ENCODE peak calls at places on chromosomes 2 and 18, in eight cellular contexts. S is GM12865; E is omental fat pad; J is heart right ventricle; Z is left ventricle myocardium inferior; R is CD8-positive, alpha-beta T cell; O is fibroblast of mammary gland; W is mucosa of descending colon. T is an unnamed sample.

GRCh38 chr18:6886931-6887330 is 157.4 kb downstream of the ARHGAP28 start:
- DNase-seq in S (no peak), E (no peak), J (no peak), Z (no peak), R (no peak), O (no peak), W (no peak), T (no peak)

GRCh38 chr2:241116606-241117560 is 14.8 kb upstream of the MTERF4 start:
- DNase-seq in S (no peak), E (no peak), J (no peak), Z (no peak), R (no peak), O (no peak), W (no peak), T (no peak)

GRCh38 chr2:170350929-170351826 is 173.2 kb downstream of the MYO3B start:
- DNase-seq in S (no peak), E (no peak), J (no peak), Z (no peak), R (no peak), O (no peak), W (no peak), T (no peak)

GRCh38 chr2:119859528-119859927 is 99.8 kb downstream of the PTPN4 start:
- DNase-seq in S (no peak), E (no peak), J (no peak), Z (no peak), R (no peak), O (no peak), W (no peak), T (no peak)

GRCh38 chr2:132677661-132678060 is 7.7 kb upstream of the LYPD1 start:
- DNase-seq in S (no peak), E (no peak), J (no peak), Z (no peak), R (no peak), O (no peak), W (no peak), T (no peak)

GRCh38 chr2:11343626-11344341 is 652 bp downstream of the ROCK2 start:
- DNase-seq in S (peak), E (no peak), J (peak), Z (peak), R (peak), O (peak), W (peak), T (peak)

GRCh38 chr2:216632952-216633615 is at the start of gene IGFBP2:
- DNase-seq in S (no peak), E (no peak), J (peak), Z (peak), R (no peak), O (no peak), W (peak), T (peak)

GRCh38 chr2:242034996-242035814 is 165.7 kb downstream of the RTP5 start:
- DNase-seq in S (no peak), E (no peak), J (no peak), Z (no peak), R (no peak), O (no peak), W (no peak), T (no peak)

GRCh38 chr2:174692256-174692830 is 71.9 kb downstream of the CHRNA1 start:
- DNase-seq in S (no peak), E (no peak), J (no peak), Z (no peak), R (no peak), O (peak), W (no peak), T (no peak)

GRCh38 chr2:15950088-15950952 is 10.0 kb downstream of the MYCN start:
- DNase-seq in S (no peak), E (no peak), J (no peak), Z (no peak), R (no peak), O (no peak), W (no peak), T (no peak)

GRCh38 chr2:124804014-124804940 is 779.2 kb downstream of the CNTNAP5 start:
- DNase-seq in S (peak), E (no peak), J (no peak), Z (no peak), R (no peak), O (peak), W (peak), T (no peak)

GRCh38 chr18:31206787-31207381 is 44.2 kb upstream of the DSC1 start:
- DNase-seq in S (peak), E (no peak), J (peak), Z (peak), R (no peak), O (peak), W (peak), T (no peak)

GRCh38 chr2:133333189-133333588 is 235.1 kb downstream of the NCKAP5 start:
- DNase-seq in S (no peak), E (no peak), J (no peak), Z (no peak), R (no peak), O (no peak), W (no peak), T (no peak)

GRCh38 chr2:171141320-171141719 is 19.4 kb downstream of the TLK1 start:
- DNase-seq in S (no peak), E (no peak), J (no peak), Z (no peak), R (no peak), O (peak), W (no peak), T (no peak)

GRCh38 chr2:28751956-28752607 is 452 bp downstream of the PPP1CB start:
- DNase-seq in S (peak), E (peak), J (no peak), Z (peak), R (peak), O (no peak), W (no peak), T (no peak)

GRCh38 chr2:191178066-191178701 is 27.4 kb upstream of the STAT4 start:
- DNase-seq in S (no peak), E (no peak), J (no peak), Z (no peak), R (no peak), O (no peak), W (no peak), T (no peak)

GRCh38 chr2:178829299-178829698 is 22.1 kb upstream of the TTN start:
- DNase-seq in S (no peak), E (no peak), J (no peak), Z (no peak), R (no peak), O (peak), W (no peak), T (no peak)

GRCh38 chr2:18901255-18901654 is 311.9 kb upstream of the NT5C1B start:
- DNase-seq in S (no peak), E (no peak), J (no peak), Z (no peak), R (no peak), O (no peak), W (no peak), T (no peak)

GRCh38 chr2:127589358-127589757 is 53.9 kb downstream of the MYO7B start:
- DNase-seq in S (no peak), E (no peak), J (no peak), Z (no peak), R (no peak), O (no peak), W (no peak), T (no peak)

GRCh38 chr2:225764346-225764745 is 364.8 kb downstream of the NYAP2 start:
- DNase-seq in S (no peak), E (no peak), J (no peak), Z (no peak), R (no peak), O (peak), W (no peak), T (no peak)

GRCh38 chr2:35428548-35428947 is 927.0 kb upstream of the CRIM1 start:
- DNase-seq in S (peak), E (no peak), J (peak), Z (no peak), R (no peak), O (peak), W (peak), T (peak)

GRCh38 chr2:37201766-37202165 is 5.5 kb downstream of the CEBPZOS start:
- DNase-seq in S (no peak), E (no peak), J (no peak), Z (no peak), R (peak), O (peak), W (no peak), T (no peak)

GRCh38 chr18:79488311-79489047 is 92.7 kb downstream of the NFATC1 start:
- DNase-seq in S (no peak), E (no peak), J (no peak), Z (peak), R (no peak), O (no peak), W (peak), T (no peak)

GRCh38 chr2:46939596-46940359 is 24.2 kb upstream of the MCFD2 start:
- DNase-seq in S (no peak), E (no peak), J (no peak), Z (no peak), R (no peak), O (no peak), W (no peak), T (no peak)

GRCh38 chr2:240913810-240914644 is 7.9 kb downstream of the CROCC2 start:
- DNase-seq in S (peak), E (peak), J (peak), Z (peak), R (peak), O (peak), W (peak), T (peak)

GRCh38 chr2:94875064-94875819 is 4.0 kb downstream of the TEKT4 start:
- DNase-seq in S (no peak), E (no peak), J (no peak), Z (peak), R (no peak), O (no peak), W (no peak), T (peak)

GRCh38 chr18:67583621-67584020 is 67.1 kb upstream of the DSEL start:
- DNase-seq in S (no peak), E (no peak), J (no peak), Z (no peak), R (no peak), O (no peak), W (no peak), T (no peak)

GRCh38 chr18:24076950-24077349 is 61.9 kb upstream of the CABYR start:
- DNase-seq in S (no peak), E (no peak), J (no peak), Z (no peak), R (no peak), O (no peak), W (no peak), T (peak)

GRCh38 chr2:196959750-196960392 is 33.4 kb upstream of the PGAP1 start:
- DNase-seq in S (no peak), E (no peak), J (no peak), Z (no peak), R (no peak), O (peak), W (no peak), T (no peak)

GRCh38 chr2:132950986-132951385 is 281.0 kb upstream of the LYPD1 start:
- DNase-seq in S (peak), E (no peak), J (no peak), Z (no peak), R (no peak), O (no peak), W (no peak), T (peak)

GRCh38 chr2:120344991-120345975 is 653 bp upstream of the INHBB start:
- DNase-seq in S (peak), E (no peak), J (no peak), Z (no peak), R (no peak), O (no peak), W (no peak), T (peak)

GRCh38 chr2:37625781-37626548 is 45.5 kb downstream of the CDC42EP3 start:
- DNase-seq in S (peak), E (no peak), J (no peak), Z (no peak), R (peak), O (no peak), W (no peak), T (no peak)

GRCh38 chr2:128237911-128238697 is 80.6 kb downstream of the HS6ST1 start:
- DNase-seq in S (no peak), E (no peak), J (no peak), Z (no peak), R (no peak), O (no peak), W (no peak), T (no peak)

GRCh38 chr2:162581931-162582330 is 238.0 kb downstream of the GCA start:
- DNase-seq in S (no peak), E (no peak), J (no peak), Z (no peak), R (no peak), O (no peak), W (no peak), T (no peak)

GRCh38 chr18:50396005-50396404 is 21.2 kb downstream of the SKA1 start:
- DNase-seq in S (no peak), E (no peak), J (no peak), Z (no peak), R (no peak), O (no peak), W (no peak), T (no peak)

GRCh38 chr2:134432438-134432883 is 178.6 kb downstream of the MGAT5 start:
- DNase-seq in S (no peak), E (no peak), J (no peak), Z (no peak), R (no peak), O (no peak), W (no peak), T (no peak)

GRCh38 chr2:217707116-217707742 is 295.6 kb downstream of the TNS1 start:
- DNase-seq in S (no peak), E (no peak), J (peak), Z (no peak), R (no peak), O (peak), W (no peak), T (no peak)

GRCh38 chr18:69400976-69401474 is 337 bp downstream of the DOK6 start:
- DNase-seq in S (no peak), E (no peak), J (peak), Z (peak), R (no peak), O (peak), W (peak), T (peak)

GRCh38 chr2:231926180-231926741 is at the start of gene NPPC:
- DNase-seq in S (peak), E (no peak), J (peak), Z (peak), R (peak), O (peak), W (peak), T (peak)
- TF ChIP-seq CTCF in S (peak), E (no peak), J (peak), Z (peak), R (no peak), O (no peak), W (no peak), T (peak)

GRCh38 chr18:48675330-48675761 is 136.5 kb downstream of the CTIF start:
- DNase-seq in S (peak), E (peak), J (peak), Z (peak), R (peak), O (peak), W (peak), T (peak)
- TF ChIP-seq CTCF in S (peak), E (peak), J (peak), Z (peak), R (peak), O (peak), W (peak), T (peak)

GRCh38 chr2:9779572-9780264 is 63.6 kb upstream of the TAF1B start:
- DNase-seq in S (peak), E (no peak), J (no peak), Z (no peak), R (peak), O (no peak), W (no peak), T (no peak)

GRCh38 chr2:9775999-9776685 is 67.1 kb upstream of the TAF1B start:
- DNase-seq in S (no peak), E (no peak), J (no peak), Z (no peak), R (no peak), O (no peak), W (no peak), T (no peak)

GRCh38 chr2:9777081-9777480 is 66.2 kb upstream of the TAF1B start:
- DNase-seq in S (no peak), E (no peak), J (no peak), Z (no peak), R (no peak), O (no peak), W (no peak), T (no peak)

GRCh38 chr2:9778471-9779402 is 64.5 kb upstream of the TAF1B start:
- DNase-seq in S (no peak), E (no peak), J (no peak), Z (no peak), R (no peak), O (no peak), W (no peak), T (no peak)

DNA sequence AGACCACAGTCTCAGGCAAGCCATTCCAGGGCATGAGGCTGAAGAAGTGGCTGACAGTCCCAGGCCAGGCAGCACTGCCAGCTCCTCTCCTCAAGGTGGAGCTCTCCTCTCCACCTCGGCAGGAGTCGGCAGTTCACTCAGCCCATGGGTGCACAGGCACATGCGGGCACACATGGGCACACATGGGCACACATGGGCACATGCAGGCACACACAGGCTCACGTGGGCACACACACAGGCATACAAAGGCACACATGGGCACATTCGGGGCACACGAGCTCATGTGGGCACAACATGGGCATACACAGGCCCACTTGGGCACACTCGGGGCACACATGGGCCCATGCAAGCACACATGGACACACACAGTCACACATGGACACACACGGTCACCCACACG is 65.3 kb upstream of the TAF1B start:
- DNase-seq in S (no peak), E (no peak), J (no peak), Z (no peak), R (no peak), O (no peak), W (peak), T (peak)
- TF ChIP-seq CTCF in S (peak), E (no peak), J (peak), Z (peak), R (no peak), O (peak), W (peak), T (peak)

DNA sequence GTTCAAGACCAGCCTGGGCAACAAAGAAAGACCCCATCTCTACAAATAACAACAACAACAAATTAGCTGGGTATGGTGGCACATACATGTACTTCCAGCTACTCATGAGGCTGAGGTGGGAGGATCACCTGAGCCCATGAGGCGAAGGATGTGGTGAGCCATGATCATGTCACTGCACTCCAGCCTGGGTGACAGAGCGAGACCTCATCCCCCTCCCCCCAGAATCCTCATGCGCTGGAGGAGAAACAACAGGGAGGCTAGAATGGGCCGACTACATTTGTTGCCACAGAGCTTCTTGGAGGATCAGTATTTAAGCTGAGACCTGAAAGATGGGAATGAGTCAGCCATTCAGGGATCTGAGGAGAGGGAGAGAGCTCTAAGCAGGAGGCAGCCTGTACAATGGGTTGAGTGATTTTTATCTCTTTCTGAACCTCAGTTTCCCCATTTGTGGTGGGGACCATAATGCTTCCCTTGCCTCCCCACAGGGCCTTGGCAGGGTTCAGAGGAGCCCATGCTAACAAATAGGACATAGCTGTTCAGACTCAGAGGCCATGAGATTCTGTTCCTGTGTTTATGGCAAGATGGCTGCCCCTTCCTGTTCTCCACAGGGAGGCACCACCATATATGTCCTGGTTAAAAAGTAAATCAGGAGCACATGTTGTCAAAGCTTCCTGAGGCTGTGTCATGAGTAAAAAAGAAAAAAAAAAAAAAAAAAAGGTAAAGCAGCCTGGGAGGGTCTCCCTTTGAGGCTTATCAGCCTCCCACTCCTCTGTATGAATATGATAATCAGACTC is 131.4 kb upstream of the HAAO start:
- DNase-seq in S (no peak), E (peak), J (no peak), Z (no peak), R (no peak), O (peak), W (no peak), T (no peak)
- TF ChIP-seq CTCF in S (no peak), E (no peak), J (no peak), Z (no peak), R (no peak), O (peak), W (no peak), T (no peak)

DNA sequence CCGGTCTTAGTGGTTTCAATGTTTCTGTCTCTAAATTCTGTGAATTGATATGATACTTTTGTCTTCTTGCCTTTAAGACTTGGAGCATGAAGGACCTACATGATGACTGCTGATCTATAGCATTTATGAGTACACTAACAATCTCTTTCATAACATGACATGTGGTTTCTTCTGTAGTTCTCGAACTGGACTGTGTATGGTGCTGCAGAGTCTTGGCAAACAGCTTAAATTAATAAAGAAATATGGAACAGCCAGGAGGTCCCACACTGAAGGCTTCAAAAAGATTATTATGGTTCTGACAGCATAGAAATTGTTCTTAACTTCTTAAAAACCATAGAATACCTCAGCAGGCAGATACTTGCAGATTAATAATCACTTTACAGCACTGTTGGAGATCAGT is 145.0 kb downstream of the DCC start:
- DNase-seq in S (no peak), E (no peak), J (no peak), Z (no peak), R (no peak), O (no peak), W (no peak), T (no peak)
- TF ChIP-seq CTCF in S (no peak), E (no peak), J (no peak), Z (no peak), R (no peak), O (no peak), W (no peak), T (no peak)